ENCODE peak calls at places on chromosomes 16 and 17, in six cellular contexts. One of them, this sample, is unnamed.

GRCh38 chr16:56477096-56477878 is 25.9 kb downstream of the OGFOD1 start:
- DNase-seq in GM12878: no peak
- DNase-seq in HCT116: peak
- DNase-seq in sigmoid colon: no peak
- DNase-seq in breast epithelium: no peak
- DNase-seq in prostate gland: no peak
- DNase-seq in this sample: no peak

GRCh38 chr17:37446027-37446426 is 39.3 kb downstream of the TADA2A start:
- DNase-seq in GM12878: peak
- DNase-seq in prostate gland: no peak
- DNase-seq in HCT116: peak
- DNase-seq in breast epithelium: no peak
- DNase-seq in sigmoid colon: no peak
- DNase-seq in this sample: no peak

GRCh38 chr16:76882105-76882504 is 308.9 kb upstream of the MON1B start:
- DNase-seq in prostate gland: no peak
- DNase-seq in GM12878: no peak
- DNase-seq in sigmoid colon: no peak
- DNase-seq in HCT116: no peak
- DNase-seq in breast epithelium: no peak
- DNase-seq in this sample: no peak

GRCh38 chr16:82751020-82751419 is 124.3 kb downstream of the CDH13 start:
- DNase-seq in HCT116: no peak
- DNase-seq in sigmoid colon: no peak
- DNase-seq in breast epithelium: no peak
- DNase-seq in GM12878: no peak
- DNase-seq in prostate gland: no peak
- DNase-seq in this sample: no peak

GRCh38 chr17:1561420-1562177 is 993 bp downstream of the PITPNA start:
- DNase-seq in GM12878: no peak
- DNase-seq in HCT116: no peak
- DNase-seq in sigmoid colon: no peak
- DNase-seq in prostate gland: no peak
- DNase-seq in breast epithelium: no peak
- DNase-seq in this sample: peak

GRCh38 chr17:62565817-62566216 is 61.7 kb upstream of the MRC2 start:
- DNase-seq in prostate gland: no peak
- DNase-seq in breast epithelium: no peak
- DNase-seq in HCT116: no peak
- DNase-seq in GM12878: no peak
- DNase-seq in sigmoid colon: no peak
- DNase-seq in this sample: no peak

GRCh38 chr16:20181386-20181785 is 107.7 kb upstream of the GPR139 start:
- DNase-seq in breast epithelium: no peak
- DNase-seq in sigmoid colon: no peak
- DNase-seq in HCT116: no peak
- DNase-seq in prostate gland: no peak
- DNase-seq in GM12878: no peak
- DNase-seq in this sample: no peak

GRCh38 chr17:20121359-20122235 is 112.4 kb downstream of the SPECC1 start:
- DNase-seq in GM12878: peak
- DNase-seq in sigmoid colon: no peak
- DNase-seq in breast epithelium: peak
- DNase-seq in HCT116: peak
- DNase-seq in prostate gland: peak
- DNase-seq in this sample: peak

GRCh38 chr17:28577466-28577824 is 750 bp upstream of the ALDOC start:
- DNase-seq in breast epithelium: no peak
- DNase-seq in sigmoid colon: no peak
- DNase-seq in HCT116: no peak
- DNase-seq in prostate gland: no peak
- DNase-seq in GM12878: no peak
- DNase-seq in this sample: no peak

GRCh38 chr16:85429776-85430522 is 183.2 kb upstream of the GSE1 start:
- DNase-seq in GM12878: no peak
- DNase-seq in sigmoid colon: peak
- DNase-seq in breast epithelium: no peak
- DNase-seq in prostate gland: no peak
- DNase-seq in HCT116: no peak
- DNase-seq in this sample: peak

GRCh38 chr17:46179375-46179999 is 13.7 kb downstream of the KANSL1 start:
- DNase-seq in prostate gland: no peak
- DNase-seq in GM12878: peak
- DNase-seq in sigmoid colon: no peak
- DNase-seq in HCT116: no peak
- DNase-seq in breast epithelium: no peak
- DNase-seq in this sample: no peak

GRCh38 chr16:55711959-55712876 is 56.4 kb downstream of the SLC6A2 start:
- DNase-seq in sigmoid colon: peak
- DNase-seq in GM12878: no peak
- DNase-seq in breast epithelium: no peak
- DNase-seq in HCT116: peak
- DNase-seq in prostate gland: peak
- DNase-seq in this sample: no peak

GRCh38 chr17:32327911-32328310 is 14.1 kb downstream of the C17orf75 start:
- DNase-seq in HCT116: no peak
- DNase-seq in breast epithelium: no peak
- DNase-seq in sigmoid colon: no peak
- DNase-seq in GM12878: no peak
- DNase-seq in prostate gland: no peak
- DNase-seq in this sample: no peak

GRCh38 chr16:845349-845740 is 44.8 kb upstream of the GNG13 start:
- DNase-seq in HCT116: no peak
- DNase-seq in breast epithelium: no peak
- DNase-seq in GM12878: no peak
- DNase-seq in prostate gland: no peak
- DNase-seq in sigmoid colon: no peak
- DNase-seq in this sample: no peak

GRCh38 chr17:8222380-8222629 is 11.9 kb upstream of the AURKB start:
- DNase-seq in HCT116: peak
- DNase-seq in prostate gland: no peak
- DNase-seq in GM12878: no peak
- DNase-seq in breast epithelium: no peak
- DNase-seq in sigmoid colon: no peak
- DNase-seq in this sample: no peak

GRCh38 chr16:9082422-9082821 is 9.0 kb upstream of the HAPSTR1 start:
- DNase-seq in GM12878: no peak
- DNase-seq in sigmoid colon: no peak
- DNase-seq in HCT116: no peak
- DNase-seq in prostate gland: no peak
- DNase-seq in breast epithelium: no peak
- DNase-seq in this sample: no peak

GRCh38 chr16:12458591-12459400 is 344.9 kb downstream of the CPPED1 start:
- DNase-seq in sigmoid colon: no peak
- DNase-seq in breast epithelium: no peak
- DNase-seq in GM12878: no peak
- DNase-seq in prostate gland: no peak
- DNase-seq in HCT116: no peak
- DNase-seq in this sample: peak

GRCh38 chr16:80738521-80738920 is 65.9 kb downstream of the CDYL2 start:
- DNase-seq in breast epithelium: no peak
- DNase-seq in prostate gland: no peak
- DNase-seq in GM12878: no peak
- DNase-seq in HCT116: no peak
- DNase-seq in sigmoid colon: no peak
- DNase-seq in this sample: no peak

GRCh38 chr16:53131363-53132071 is 76.7 kb downstream of the CHD9 start:
- DNase-seq in HCT116: no peak
- DNase-seq in GM12878: no peak
- DNase-seq in breast epithelium: peak
- DNase-seq in prostate gland: peak
- DNase-seq in sigmoid colon: peak
- DNase-seq in this sample: peak

GRCh38 chr17:17547210-17547764 is 44.2 kb downstream of the PEMT start:
- DNase-seq in breast epithelium: no peak
- DNase-seq in HCT116: no peak
- DNase-seq in sigmoid colon: no peak
- DNase-seq in GM12878: no peak
- DNase-seq in prostate gland: no peak
- DNase-seq in this sample: no peak

GRCh38 chr16:57773680-57774295 is 28.5 kb downstream of the KIFC3 start:
- DNase-seq in HCT116: no peak
- DNase-seq in prostate gland: no peak
- DNase-seq in breast epithelium: no peak
- DNase-seq in sigmoid colon: no peak
- DNase-seq in GM12878: no peak
- DNase-seq in this sample: no peak

GRCh38 chr17:79832211-79833109 is 6.8 kb downstream of the CBX4 start:
- DNase-seq in sigmoid colon: peak
- DNase-seq in HCT116: no peak
- DNase-seq in GM12878: no peak
- DNase-seq in breast epithelium: no peak
- DNase-seq in prostate gland: no peak
- DNase-seq in this sample: no peak

GRCh38 chr16:1863681-1864460 is 8.1 kb downstream of the MEIOB start:
- DNase-seq in prostate gland: no peak
- DNase-seq in sigmoid colon: no peak
- DNase-seq in HCT116: peak
- DNase-seq in GM12878: no peak
- DNase-seq in breast epithelium: no peak
- DNase-seq in this sample: no peak

GRCh38 chr17:79001190-79002020 is 8.2 kb downstream of the CANT1 start:
- DNase-seq in sigmoid colon: peak
- DNase-seq in prostate gland: no peak
- DNase-seq in HCT116: no peak
- DNase-seq in breast epithelium: no peak
- DNase-seq in GM12878: no peak
- DNase-seq in this sample: no peak

GRCh38 chr17:77274137-77274829 is 133.5 kb downstream of the SEC14L1 start:
- DNase-seq in prostate gland: no peak
- DNase-seq in breast epithelium: no peak
- DNase-seq in GM12878: no peak
- DNase-seq in sigmoid colon: no peak
- DNase-seq in HCT116: no peak
- DNase-seq in this sample: no peak

GRCh38 chr17:46811978-46812583 is 6.4 kb downstream of the WNT3 start:
- DNase-seq in breast epithelium: no peak
- DNase-seq in HCT116: no peak
- DNase-seq in prostate gland: no peak
- DNase-seq in GM12878: no peak
- DNase-seq in sigmoid colon: no peak
- DNase-seq in this sample: no peak

GRCh38 chr17:7029659-7030058 is 6.2 kb upstream of the SLC16A13 start:
- DNase-seq in GM12878: no peak
- DNase-seq in sigmoid colon: no peak
- DNase-seq in breast epithelium: no peak
- DNase-seq in HCT116: no peak
- DNase-seq in prostate gland: no peak
- DNase-seq in this sample: peak

GRCh38 chr17:49191407-49191916 is 18.9 kb downstream of the GNGT2 start:
- DNase-seq in prostate gland: no peak
- DNase-seq in HCT116: no peak
- DNase-seq in sigmoid colon: no peak
- DNase-seq in breast epithelium: no peak
- DNase-seq in GM12878: no peak
- DNase-seq in this sample: no peak

DNA sequence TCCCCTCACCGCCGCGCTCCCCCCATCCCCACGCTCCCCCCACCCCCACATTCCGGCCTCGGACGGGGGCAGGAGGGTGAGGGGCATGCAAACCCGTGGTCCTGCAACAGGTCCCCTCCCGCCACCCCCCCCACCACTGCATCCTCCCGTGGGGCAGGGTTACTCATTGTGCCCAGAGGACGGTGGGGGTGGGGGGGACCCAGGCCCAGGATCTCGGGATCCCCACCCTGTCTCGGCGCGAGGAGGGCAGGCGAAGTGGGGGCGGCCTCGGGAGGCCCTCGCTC is 8.5 kb downstream of the SLC22A31 start:
- DNase-seq in breast epithelium: no peak
- DNase-seq in sigmoid colon: no peak
- DNase-seq in prostate gland: no peak
- DNase-seq in HCT116: no peak
- DNase-seq in GM12878: no peak
- DNase-seq in this sample: no peak
- H3K4me3 ChIP-seq in breast epithelium: peak
- H3K4me3 ChIP-seq in sigmoid colon: peak
- H3K4me3 ChIP-seq in prostate gland: peak
- H3K4me3 ChIP-seq in HCT116: peak
- H3K4me3 ChIP-seq in GM12878: peak
- H3K4me3 ChIP-seq in this sample: peak

GRCh38 chr17:42458497-42459255 is at the start of gene ATP6V0A1:
- DNase-seq in breast epithelium: peak
- DNase-seq in prostate gland: peak
- DNase-seq in HCT116: peak
- DNase-seq in sigmoid colon: peak
- DNase-seq in GM12878: peak
- DNase-seq in this sample: peak
- TF ChIP-seq POLR2A in breast epithelium: peak
- TF ChIP-seq POLR2A in prostate gland: peak
- TF ChIP-seq POLR2A in HCT116: peak
- TF ChIP-seq POLR2A in sigmoid colon: peak
- TF ChIP-seq POLR2A in GM12878: peak
- TF ChIP-seq POLR2A in this sample: peak

GRCh38 chr17:57954421-57955182 is 610 bp downstream of the CUEDC1 start:
- DNase-seq in sigmoid colon: peak
- DNase-seq in breast epithelium: no peak
- DNase-seq in GM12878: no peak
- DNase-seq in prostate gland: peak
- DNase-seq in HCT116: no peak
- DNase-seq in this sample: peak
- TF ChIP-seq POLR2AphosphoS5 in sigmoid colon: peak
- TF ChIP-seq POLR2AphosphoS5 in breast epithelium: peak
- TF ChIP-seq POLR2AphosphoS5 in GM12878: no peak
- TF ChIP-seq POLR2AphosphoS5 in prostate gland: peak
- TF ChIP-seq POLR2AphosphoS5 in HCT116: peak
- TF ChIP-seq POLR2AphosphoS5 in this sample: peak

DNA sequence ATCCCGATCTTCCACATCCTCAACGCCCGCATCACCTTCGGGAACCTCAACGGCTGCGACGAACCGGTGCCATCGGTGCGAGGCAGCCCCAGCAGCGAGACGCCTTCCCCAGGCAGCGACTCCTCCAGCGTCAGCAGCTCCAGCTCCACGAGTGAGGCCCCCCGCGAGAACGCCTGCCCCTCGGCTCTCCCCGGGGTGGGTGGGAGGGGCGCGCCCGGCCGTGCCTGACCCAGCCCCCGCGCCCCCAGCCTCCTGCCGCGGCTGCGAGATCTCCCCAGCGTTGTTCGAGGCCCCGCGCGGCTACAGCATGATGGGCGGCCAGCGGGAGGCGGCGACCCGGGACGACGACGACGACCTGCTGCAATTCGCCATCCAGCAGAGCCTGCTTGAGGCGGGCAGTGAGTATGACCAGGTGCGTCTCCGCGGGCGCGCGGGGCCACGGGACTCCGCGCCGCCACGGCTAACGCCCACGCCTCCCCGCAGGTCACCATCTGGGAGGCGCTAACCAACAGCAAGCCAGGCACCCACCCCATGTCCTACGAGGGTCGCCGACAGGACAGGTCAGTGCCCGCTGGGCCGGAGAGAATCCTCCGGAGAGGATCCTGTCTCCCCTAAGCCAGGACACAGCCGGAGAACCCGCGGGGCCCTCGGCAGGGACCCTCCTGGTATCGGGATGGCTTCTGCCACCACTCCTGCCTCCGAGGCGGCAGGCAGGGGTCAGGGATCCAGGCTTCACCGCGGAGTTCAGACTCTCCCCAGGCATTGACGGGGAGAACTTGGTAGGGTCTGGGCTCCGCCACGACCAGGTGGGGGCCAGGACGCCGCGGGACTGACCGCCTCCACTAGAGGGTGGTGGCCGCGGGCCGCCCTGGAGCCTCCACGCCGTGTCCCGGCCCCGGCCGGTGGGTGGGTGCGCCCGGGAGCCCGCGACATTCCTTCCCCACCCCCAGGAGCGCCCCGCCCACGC is 10.0 kb downstream of the CORO6 start:
- DNase-seq in GM12878: no peak
- DNase-seq in prostate gland: no peak
- DNase-seq in HCT116: no peak
- DNase-seq in breast epithelium: no peak
- DNase-seq in sigmoid colon: peak
- DNase-seq in this sample: peak
- H3K4me3 ChIP-seq in GM12878: peak
- H3K4me3 ChIP-seq in prostate gland: no peak
- H3K4me3 ChIP-seq in HCT116: no peak
- H3K4me3 ChIP-seq in breast epithelium: peak
- H3K4me3 ChIP-seq in sigmoid colon: peak
- H3K4me3 ChIP-seq in this sample: peak